ENCODE peak calls at places on chromosome 7, in ten cellular contexts. E, X, C, T, M, I, V, Y, J and P are unnamed samples.

GRCh38 chr7:19107392-19108147 is 9.9 kb downstream of the TWIST1 start:
- DNase-seq in E (peak; percentile 73), X (peak; percentile 90), C (no peak), T (peak; percentile 77), M (peak; percentile 13), I (peak; percentile 81), V (no peak), Y (no peak), J (no peak), P (no peak)

GRCh38 chr7:45573636-45574470 is at the start of gene ADCY1:
- DNase-seq in E (no peak), X (no peak), C (no peak), T (peak; percentile 99), M (no peak), I (no peak), V (peak; percentile 57), Y (peak; percentile 88), J (no peak), P (peak; percentile 80)

GRCh38 chr7:136530831-136531230 is 337.6 kb upstream of the CHRM2 start:
- DNase-seq in E (no peak), X (no peak), C (no peak), T (peak; percentile 21), M (no peak), I (no peak), V (no peak), Y (no peak), J (no peak), P (no peak)

GRCh38 chr7:20598479-20599419 is 16.7 kb upstream of the ABCB5 start:
- DNase-seq in E (peak; percentile 76), X (peak; percentile 67), C (no peak), T (peak; percentile 59), M (no peak), I (peak; percentile 81), V (peak; percentile 72), Y (peak; percentile 49), J (no peak), P (peak; percentile 54)

GRCh38 chr7:121038717-121039509 is 50.4 kb downstream of the CPED1 start:
- DNase-seq in E (no peak), X (no peak), C (no peak), T (no peak), M (no peak), I (no peak), V (no peak), Y (no peak), J (no peak), P (no peak)

GRCh38 chr7:67406941-67407340 is 410.3 kb downstream of the TYW1 start:
- DNase-seq in E (no peak), X (no peak), C (no peak), T (no peak), M (no peak), I (no peak), V (no peak), Y (no peak), J (no peak), P (no peak)

GRCh38 chr7:17599733-17600685 is 301.6 kb downstream of the AHR start:
- DNase-seq in E (peak; percentile 95), X (peak; percentile 91), C (no peak), T (no peak), M (no peak), I (peak; percentile 97), V (no peak), Y (no peak), J (no peak), P (no peak)

GRCh38 chr7:77799078-77799964 is 748 bp downstream of the PHTF2 start:
- DNase-seq in E (peak; percentile 40), X (peak; percentile 55), C (peak; percentile 35), T (peak; percentile 79), M (peak; percentile 47), I (peak; percentile 40), V (peak; percentile 39), Y (peak; percentile 25), J (no peak), P (peak; percentile 21)

GRCh38 chr7:120966961-120967360 is 16.4 kb downstream of the ING3 start:
- DNase-seq in E (no peak), X (no peak), C (no peak), T (no peak), M (no peak), I (no peak), V (no peak), Y (no peak), J (no peak), P (no peak)

GRCh38 chr7:21886396-21886795 is 59.3 kb downstream of the CDCA7L start:
- DNase-seq in E (no peak), X (no peak), C (no peak), T (no peak), M (no peak), I (no peak), V (no peak), Y (no peak), J (no peak), P (no peak)

GRCh38 chr7:45586748-45587520 is 12.8 kb downstream of the ADCY1 start:
- DNase-seq in E (no peak), X (no peak), C (no peak), T (no peak), M (no peak), I (no peak), V (no peak), Y (no peak), J (no peak), P (no peak)

GRCh38 chr7:136302049-136302448 is 324.9 kb upstream of the MTPN start:
- DNase-seq in E (no peak), X (no peak), C (no peak), T (no peak), M (no peak), I (no peak), V (no peak), Y (no peak), J (no peak), P (no peak)

GRCh38 chr7:94130716-94131115 is 126.6 kb upstream of the BET1 start:
- DNase-seq in E (no peak), X (peak; percentile 36), C (no peak), T (no peak), M (no peak), I (no peak), V (no peak), Y (no peak), J (no peak), P (no peak)

GRCh38 chr7:95213809-95214492 is 110.4 kb downstream of the PON1 start:
- DNase-seq in E (peak; percentile 94), X (peak; percentile 50), C (no peak), T (no peak), M (peak; percentile 78), I (peak; percentile 94), V (no peak), Y (no peak), J (no peak), P (no peak)

GRCh38 chr7:117248810-117249209 is 74.0 kb downstream of the WNT2 start:
- DNase-seq in E (no peak), X (peak; percentile 35), C (no peak), T (no peak), M (no peak), I (peak; percentile 11), V (no peak), Y (no peak), J (no peak), P (no peak)

GRCh38 chr7:156666368-156667109 is 26.0 kb downstream of the RNF32 start:
- DNase-seq in E (no peak), X (no peak), C (no peak), T (no peak), M (no peak), I (no peak), V (no peak), Y (no peak), J (peak; percentile 57), P (no peak)

GRCh38 chr7:51639661-51640340 is 323.2 kb upstream of the COBL start:
- DNase-seq in E (no peak), X (no peak), C (no peak), T (no peak), M (no peak), I (no peak), V (no peak), Y (no peak), J (no peak), P (no peak)

GRCh38 chr7:120353171-120353570 is 80.2 kb downstream of the KCND2 start:
- DNase-seq in E (no peak), X (no peak), C (no peak), T (no peak), M (no peak), I (no peak), V (no peak), Y (no peak), J (no peak), P (no peak)

GRCh38 chr7:54215424-54215823 is 326.8 kb upstream of the VSTM2A start:
- DNase-seq in E (no peak), X (no peak), C (no peak), T (no peak), M (no peak), I (no peak), V (no peak), Y (no peak), J (no peak), P (no peak)
- TF ChIP-seq CTCF in E (no peak), X (no peak), C (no peak), T (no peak), M (no peak), I (no peak), V (no peak), Y (no peak), J (no peak), P (no peak)

GRCh38 chr7:43353902-43354301 is 229.0 kb upstream of the STK17A start:
- DNase-seq in E (no peak), X (no peak), C (no peak), T (no peak), M (no peak), I (no peak), V (no peak), Y (no peak), J (no peak), P (no peak)
- TF ChIP-seq CTCF in E (peak; percentile 8), X (no peak), C (no peak), T (peak; percentile 28), M (no peak), I (no peak), V (no peak), Y (no peak), J (no peak), P (no peak)

DNA sequence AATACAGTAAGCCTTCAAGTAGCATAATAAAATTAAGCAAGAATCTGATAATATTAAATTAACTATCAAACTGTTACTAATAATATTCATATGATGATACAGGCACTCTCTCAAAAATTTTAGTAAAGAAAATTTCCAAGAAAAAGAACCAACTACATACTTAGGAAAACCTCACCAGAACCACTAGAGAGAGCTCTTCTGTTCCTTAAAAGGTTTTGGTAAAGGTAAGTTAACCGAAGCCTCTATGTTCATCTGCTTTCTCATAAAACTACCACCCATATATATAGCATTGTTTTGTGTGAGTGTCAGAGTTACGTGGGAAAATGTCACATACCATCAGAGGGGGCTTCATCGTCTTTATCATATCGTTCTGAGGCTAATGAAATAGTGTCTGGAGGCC is 20.7 kb downstream of the SKAP2 start:
- DNase-seq in E (peak; percentile 3), X (peak; percentile 22), C (no peak), T (no peak), M (no peak), I (peak; percentile 21), V (no peak), Y (no peak), J (no peak), P (no peak)
- TF ChIP-seq CTCF in E (no peak), X (no peak), C (no peak), T (peak; percentile 34), M (no peak), I (no peak), V (no peak), Y (no peak), J (no peak), P (no peak)

DNA sequence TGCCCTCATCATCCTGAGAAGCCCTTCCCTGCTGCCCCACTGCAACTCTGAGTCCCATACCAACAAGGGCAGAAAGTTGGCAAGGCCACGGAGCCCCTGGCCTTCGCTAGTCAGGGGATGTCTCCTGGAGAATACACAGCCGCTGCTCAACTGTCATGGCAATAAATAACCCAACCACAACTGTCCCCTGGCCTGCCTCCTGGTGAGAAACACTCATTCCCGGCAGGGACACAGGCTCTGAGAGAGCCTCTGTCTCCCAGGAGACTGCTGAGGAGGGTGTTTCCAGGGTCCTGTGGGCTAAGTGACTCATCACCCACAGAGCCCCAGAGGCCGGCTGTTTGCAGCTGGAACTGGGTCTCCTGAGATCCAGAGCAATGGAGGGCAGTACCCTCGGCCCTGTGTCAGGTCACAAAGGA is 354.1 kb downstream of the TNS3 start:
- DNase-seq in E (peak; percentile 47), X (peak; percentile 43), C (no peak), T (peak; percentile 28), M (no peak), I (peak; percentile 18), V (peak; percentile 68), Y (peak; percentile 44), J (no peak), P (peak; percentile 33)
- TF ChIP-seq CTCF in E (no peak), X (no peak), C (no peak), T (no peak), M (no peak), I (no peak), V (no peak), Y (no peak), J (no peak), P (no peak)